ENCODE peak calls at places on chromosomes 3 and 15, in seven cellular contexts. L is neuronal stem cell, R is H9, Z is mesenchymal stem cell, X is H1, V is IMR-90, P is mesendoderm. O is an unnamed sample.
A peak's percentile ranks its signal among the peaks of the same experiment; 100 is the strongest.

GRCh38 chr3:102505542-102505941 is 70.7 kb downstream of the ZPLD1 start:
- DNase-seq in V (no peak), P (no peak), R (no peak), L (no peak), Z (no peak), X (no peak), O (no peak)

GRCh38 chr15:68106656-68107055 is 52.5 kb downstream of the PIAS1 start:
- DNase-seq in R (no peak), V (peak; percentile 56), X (no peak), L (peak; percentile 21), P (peak; percentile 74), Z (peak; percentile 41), O (no peak)

GRCh38 chr15:90620379-90621134 is 90.8 kb downstream of the CRTC3 start:
- DNase-seq in V (no peak), R (no peak), X (no peak), L (no peak), Z (no peak), P (no peak), O (no peak)

GRCh38 chr15:91289324-91289723 is 189.3 kb downstream of the SV2B start:
- DNase-seq in P (peak; percentile 63), Z (no peak), X (no peak), R (peak; percentile 57), L (no peak), V (no peak), O (no peak)

GRCh38 chr3:11562277-11562881 is 81.3 kb downstream of the VGLL4 start:
- DNase-seq in Z (no peak), V (no peak), X (no peak), R (no peak), L (no peak), P (no peak), O (no peak)

GRCh38 chr15:74301583-74302374 is 65.7 kb downstream of the CCDC33 start:
- DNase-seq in R (no peak), Z (no peak), X (no peak), L (no peak), V (no peak), P (no peak), O (no peak)

GRCh38 chr15:96428742-96429141 is 98.2 kb downstream of the NR2F2 start:
- DNase-seq in P (peak; percentile 34), L (no peak), X (no peak), Z (peak; percentile 77), R (no peak), V (peak; percentile 96), O (peak; percentile 73)

GRCh38 chr3:64133991-64134390 is 91.3 kb downstream of the PRICKLE2 start:
- DNase-seq in V (no peak), Z (peak; percentile 33), R (no peak), X (no peak), P (no peak), L (no peak), O (no peak)

GRCh38 chr3:30707825-30708224 is 101.4 kb downstream of the TGFBR2 start:
- DNase-seq in P (no peak), L (no peak), X (no peak), V (no peak), R (no peak), Z (no peak), O (no peak)

GRCh38 chr15:29035571-29036285 is 150.0 kb downstream of the APBA2 start:
- DNase-seq in P (no peak), R (no peak), L (no peak), X (no peak), Z (no peak), V (no peak), O (no peak)

GRCh38 chr15:30055604-30056003 is 27.2 kb upstream of the GOLGA8J start:
- DNase-seq in X (no peak), L (no peak), Z (no peak), V (no peak), R (no peak), P (no peak), O (no peak)

GRCh38 chr3:157530637-157531300 is 27.6 kb upstream of the VEPH1 start:
- DNase-seq in P (no peak), X (no peak), V (peak; percentile 53), L (no peak), R (no peak), Z (no peak), O (no peak)

GRCh38 chr3:115380883-115381572 is 233.9 kb upstream of the ZBTB20 start:
- DNase-seq in V (no peak), Z (no peak), P (no peak), X (no peak), R (no peak), L (no peak), O (no peak)

GRCh38 chr15:101105059-101105851 is 146.6 kb downstream of the CHSY1 start:
- DNase-seq in V (peak; percentile 34), X (no peak), R (no peak), L (no peak), P (peak; percentile 63), Z (peak; percentile 62), O (no peak)

GRCh38 chr15:71753346-71753745 is 57.0 kb upstream of the NR2E3 start:
- DNase-seq in L (no peak), R (no peak), V (peak; percentile 48), Z (peak; percentile 20), X (no peak), P (no peak), O (no peak)

GRCh38 chr3:98699132-98699531 is 64.0 kb upstream of the ST3GAL6 start:
- DNase-seq in X (no peak), Z (no peak), V (peak; percentile 48), R (no peak), L (no peak), P (no peak), O (peak; percentile 84)

GRCh38 chr3:132659000-132659369 is 624 bp downstream of the ACAD11 start:
- DNase-seq in R (no peak), X (no peak), P (no peak), Z (no peak), V (no peak), L (no peak), O (no peak)

GRCh38 chr3:189282751-189283150 is 111.0 kb downstream of the TPRG1 start:
- DNase-seq in X (no peak), R (no peak), P (no peak), V (no peak), L (no peak), Z (no peak), O (no peak)

GRCh38 chr3:118782755-118783202 is 251.9 kb downstream of the IGSF11 start:
- DNase-seq in P (peak; percentile 21), V (no peak), L (no peak), Z (no peak), R (no peak), X (no peak), O (no peak)

GRCh38 chr15:40762919-40763800 is 708 bp upstream of the GCHFR start:
- DNase-seq in Z (no peak), R (peak; percentile 64), L (no peak), P (peak; percentile 60), X (no peak), V (peak; percentile 11), O (peak; percentile 98)

GRCh38 chr3:5875056-5875455 is 687.5 kb downstream of the EDEM1 start:
- DNase-seq in R (no peak), V (no peak), P (no peak), X (no peak), Z (no peak), L (no peak), O (no peak)

GRCh38 chr15:22902046-22902445 is 63.6 kb downstream of the NIPA2 start:
- DNase-seq in X (no peak), Z (no peak), R (no peak), V (no peak), P (no peak), L (no peak), O (no peak)

GRCh38 chr3:33060609-33061337 is 36.2 kb downstream of the GLB1 start:
- DNase-seq in X (no peak), P (no peak), R (no peak), Z (no peak), V (no peak), L (no peak), O (no peak)

GRCh38 chr3:14371573-14372474 is 30.6 kb upstream of the SLC6A6 start:
- DNase-seq in L (no peak), P (peak; percentile 50), Z (peak; percentile 75), R (no peak), X (no peak), V (peak; percentile 31), O (peak; percentile 84)

GRCh38 chr15:73813071-73813470 is 59.9 kb upstream of the INSYN1 start:
- DNase-seq in R (no peak), P (no peak), L (no peak), Z (no peak), V (no peak), X (no peak), O (no peak)

GRCh38 chr3:171976526-171976925 is 62.9 kb upstream of the FNDC3B start:
- DNase-seq in X (no peak), Z (peak; percentile 62), R (no peak), L (no peak), V (peak; percentile 81), P (no peak), O (no peak)

GRCh38 chr3:4218426-4219226 is 84.5 kb upstream of the SETMAR start:
- DNase-seq in R (no peak), X (no peak), L (no peak), V (no peak), P (no peak), Z (no peak), O (no peak)

DNA sequence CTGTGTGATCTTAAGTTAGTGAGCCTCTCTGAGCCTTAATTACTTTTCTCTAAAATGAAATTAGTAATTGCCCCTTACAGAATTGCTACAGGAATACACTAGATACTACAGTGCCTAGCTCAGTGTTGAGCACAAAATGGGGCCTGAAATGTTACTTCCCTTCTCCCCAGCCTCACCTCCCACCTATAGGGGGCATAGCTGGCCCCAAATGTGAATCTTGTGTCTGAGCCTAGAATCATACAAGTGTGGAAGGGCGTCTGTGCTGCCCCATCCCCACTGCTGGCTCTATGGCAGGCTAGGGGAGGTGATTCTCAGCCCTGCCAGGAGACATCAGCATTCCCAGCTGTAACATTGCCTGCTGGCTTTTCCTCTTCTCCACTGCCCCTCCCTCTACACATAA is 42.7 kb downstream of the IFT122 start:
- DNase-seq in X (no peak), R (peak; percentile 52), V (no peak), Z (no peak), L (no peak), P (peak; percentile 74), O (no peak)
- H2BK120ac ChIP-seq in X (no peak overlapping the region), R (no peak overlapping the region), V (no peak overlapping the region), Z (no peak overlapping the region), L (no peak overlapping the region), P (no peak overlapping the region), O (peak overlapping the region; percentile 35)

GRCh38 chr15:34933432-34933975 is 36.0 kb downstream of the AQR start:
- DNase-seq in V (no peak), P (no peak), R (no peak), Z (no peak), L (no peak), X (no peak), O (no peak)
- H2BK120ac ChIP-seq in V (no peak overlapping the region), P (no peak overlapping the region), R (no peak overlapping the region), Z (no peak overlapping the region), L (no peak overlapping the region), X (no peak overlapping the region), O (no peak overlapping the region)

DNA sequence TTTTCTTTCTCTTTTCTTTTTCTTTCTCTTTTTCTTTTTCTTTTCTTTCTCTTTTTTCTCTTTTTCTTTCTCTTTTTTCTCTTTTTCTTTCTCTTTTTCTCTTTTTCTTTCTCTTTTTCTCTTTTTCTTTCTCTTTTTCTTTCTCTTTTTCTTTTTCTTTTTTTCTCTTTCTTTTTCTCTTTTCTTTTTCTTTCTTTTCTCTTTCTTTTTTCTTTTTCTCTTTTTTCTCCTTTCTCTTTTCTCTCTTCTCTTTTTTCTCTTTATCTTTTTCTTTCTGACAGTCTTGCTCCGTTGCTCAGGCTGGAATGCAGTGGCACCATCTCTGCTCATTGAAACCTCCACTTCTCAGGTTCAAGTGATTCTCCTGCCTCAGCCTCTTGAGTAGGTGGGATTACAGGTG is 335.7 kb downstream of the SQOR start:
- DNase-seq in X (no peak), P (no peak), V (no peak), Z (no peak), R (no peak), L (no peak), O (no peak)
- H2BK120ac ChIP-seq in X (no peak overlapping the region), P (no peak overlapping the region), V (no peak overlapping the region), Z (no peak overlapping the region), R (no peak overlapping the region), L (no peak overlapping the region), O (no peak overlapping the region)

GRCh38 chr3:50661321-50661837 is 13.3 kb upstream of the DOCK3 start:
- DNase-seq in P (no peak), Z (no peak), V (no peak), R (peak; percentile 9), L (no peak), X (no peak), O (no peak)
- H2BK120ac ChIP-seq in P (no peak overlapping the region), Z (no peak overlapping the region), V (no peak overlapping the region), R (no peak overlapping the region), L (no peak overlapping the region), X (no peak overlapping the region), O (no peak overlapping the region)